ENCODE peak calls at places on chromosome 21, in four cellular contexts. One of them, this sample, is unnamed.

GRCh38 chr21:38937844-38938243 is 132.1 kb downstream of the ETS2 start:
- DNase-seq in upper lobe of right lung: no peak
- DNase-seq in right cardiac atrium: no peak
- DNase-seq in posterior cingulate gyrus: no peak
- DNase-seq in this sample: peak; percentile 33

GRCh38 chr21:46480466-46480865 is 21.8 kb downstream of the DIP2A start:
- DNase-seq in upper lobe of right lung: no peak
- DNase-seq in right cardiac atrium: no peak
- DNase-seq in posterior cingulate gyrus: no peak
- DNase-seq in this sample: no peak

GRCh38 chr21:39082656-39083376 is 100.4 kb downstream of the PSMG1 start:
- DNase-seq in upper lobe of right lung: no peak
- DNase-seq in right cardiac atrium: peak; percentile 84
- DNase-seq in posterior cingulate gyrus: no peak
- DNase-seq in this sample: no peak

GRCh38 chr21:38806153-38806941 is 618 bp downstream of the ETS2 start:
- DNase-seq in upper lobe of right lung: peak; percentile 80
- DNase-seq in right cardiac atrium: peak; percentile 82
- DNase-seq in posterior cingulate gyrus: no peak
- DNase-seq in this sample: no peak

GRCh38 chr21:43369124-43369523 is 57.8 kb downstream of the SIK1 start:
- DNase-seq in upper lobe of right lung: no peak
- DNase-seq in right cardiac atrium: peak; percentile 44
- DNase-seq in posterior cingulate gyrus: peak; percentile 61
- DNase-seq in this sample: peak; percentile 74

GRCh38 chr21:17829472-17829871 is 10.3 kb upstream of the C21orf91 start:
- DNase-seq in upper lobe of right lung: no peak
- DNase-seq in right cardiac atrium: no peak
- DNase-seq in posterior cingulate gyrus: no peak
- DNase-seq in this sample: no peak

GRCh38 chr21:25912402-25912746 is 177.6 kb downstream of the GABPA start:
- DNase-seq in upper lobe of right lung: no peak
- DNase-seq in right cardiac atrium: no peak
- DNase-seq in posterior cingulate gyrus: no peak
- DNase-seq in this sample: no peak

GRCh38 chr21:16426936-16427335 is 697.2 kb downstream of the USP25 start:
- DNase-seq in upper lobe of right lung: no peak
- DNase-seq in right cardiac atrium: no peak
- DNase-seq in posterior cingulate gyrus: no peak
- DNase-seq in this sample: no peak

GRCh38 chr21:45818904-45819285 is 162.7 kb upstream of the COL6A1 start:
- DNase-seq in upper lobe of right lung: no peak
- DNase-seq in right cardiac atrium: no peak
- DNase-seq in posterior cingulate gyrus: no peak
- DNase-seq in this sample: no peak

GRCh38 chr21:41640756-41641509 is 125.9 kb downstream of the RIPK4 start:
- DNase-seq in upper lobe of right lung: peak; percentile 22
- DNase-seq in right cardiac atrium: no peak
- DNase-seq in posterior cingulate gyrus: no peak
- DNase-seq in this sample: no peak

GRCh38 chr21:38503588-38503987 is 5.3 kb upstream of the ERG start:
- DNase-seq in upper lobe of right lung: no peak
- DNase-seq in right cardiac atrium: no peak
- DNase-seq in posterior cingulate gyrus: no peak
- DNase-seq in this sample: no peak

GRCh38 chr21:45246014-45246413 is 41.7 kb downstream of the POFUT2 start:
- DNase-seq in upper lobe of right lung: no peak
- DNase-seq in right cardiac atrium: no peak
- DNase-seq in posterior cingulate gyrus: no peak
- DNase-seq in this sample: no peak

GRCh38 chr21:43930074-43930847 is 65.2 kb downstream of the AGPAT3 start:
- DNase-seq in upper lobe of right lung: no peak
- DNase-seq in right cardiac atrium: peak; percentile 54
- DNase-seq in posterior cingulate gyrus: no peak
- DNase-seq in this sample: no peak

GRCh38 chr21:35933466-35933865 is 126.9 kb downstream of the SETD4 start:
- DNase-seq in upper lobe of right lung: no peak
- DNase-seq in right cardiac atrium: peak; percentile 84
- DNase-seq in posterior cingulate gyrus: no peak
- DNase-seq in this sample: no peak

GRCh38 chr21:34072145-34073031 is 990 bp upstream of the MRPS6 start:
- DNase-seq in upper lobe of right lung: no peak
- DNase-seq in right cardiac atrium: no peak
- DNase-seq in posterior cingulate gyrus: peak; percentile 6
- DNase-seq in this sample: no peak

GRCh38 chr21:38984982-38985422 is 179.3 kb downstream of the ETS2 start:
- DNase-seq in upper lobe of right lung: no peak
- DNase-seq in right cardiac atrium: peak; percentile 56
- DNase-seq in posterior cingulate gyrus: no peak
- DNase-seq in this sample: no peak

GRCh38 chr21:39968010-39968409 is 100.8 kb downstream of the PCP4 start:
- DNase-seq in upper lobe of right lung: no peak
- DNase-seq in right cardiac atrium: no peak
- DNase-seq in posterior cingulate gyrus: no peak
- DNase-seq in this sample: no peak

GRCh38 chr21:31630062-31630711 is 29.3 kb upstream of the SOD1 start:
- DNase-seq in upper lobe of right lung: no peak
- DNase-seq in right cardiac atrium: no peak
- DNase-seq in posterior cingulate gyrus: no peak
- DNase-seq in this sample: no peak

GRCh38 chr21:45599146-45599581 is 44.4 kb upstream of the PCBP3 start:
- DNase-seq in upper lobe of right lung: peak; percentile 54
- DNase-seq in right cardiac atrium: no peak
- DNase-seq in posterior cingulate gyrus: no peak
- DNase-seq in this sample: no peak

GRCh38 chr21:33388188-33388587 is 15.0 kb upstream of the IFNGR2 start:
- DNase-seq in upper lobe of right lung: no peak
- DNase-seq in right cardiac atrium: no peak
- DNase-seq in posterior cingulate gyrus: no peak
- DNase-seq in this sample: no peak

GRCh38 chr21:41736423-41736822 is 30.4 kb downstream of the RIPK4 start:
- DNase-seq in upper lobe of right lung: no peak
- DNase-seq in right cardiac atrium: no peak
- DNase-seq in posterior cingulate gyrus: no peak
- DNase-seq in this sample: no peak

GRCh38 chr21:38768385-38769071 is 37.2 kb upstream of the ETS2 start:
- DNase-seq in upper lobe of right lung: no peak
- DNase-seq in right cardiac atrium: no peak
- DNase-seq in posterior cingulate gyrus: no peak
- DNase-seq in this sample: no peak

GRCh38 chr21:42198949-42199348 is 20.0 kb upstream of the ABCG1 start:
- DNase-seq in upper lobe of right lung: no peak
- DNase-seq in right cardiac atrium: no peak
- DNase-seq in posterior cingulate gyrus: no peak
- DNase-seq in this sample: no peak

GRCh38 chr21:38614558-38614957 is 116.3 kb upstream of the ERG start:
- DNase-seq in upper lobe of right lung: no peak
- DNase-seq in right cardiac atrium: no peak
- DNase-seq in posterior cingulate gyrus: no peak
- DNase-seq in this sample: no peak

GRCh38 chr21:37592496-37592895 is 225.9 kb downstream of the DYRK1A start:
- DNase-seq in upper lobe of right lung: no peak
- DNase-seq in right cardiac atrium: no peak
- DNase-seq in posterior cingulate gyrus: no peak
- DNase-seq in this sample: no peak

GRCh38 chr21:35048706-35049617 is at the start of gene RUNX1:
- DNase-seq in upper lobe of right lung: peak; percentile 68
- DNase-seq in right cardiac atrium: no peak
- DNase-seq in posterior cingulate gyrus: no peak
- DNase-seq in this sample: no peak

GRCh38 chr21:42566524-42567180 is 53.0 kb downstream of the SLC37A1 start:
- DNase-seq in upper lobe of right lung: peak; percentile 53
- DNase-seq in right cardiac atrium: no peak
- DNase-seq in posterior cingulate gyrus: peak; percentile 0
- DNase-seq in this sample: no peak

GRCh38 chr21:27134513-27134912 is 167.6 kb upstream of the ADAMTS5 start:
- DNase-seq in upper lobe of right lung: no peak
- DNase-seq in right cardiac atrium: no peak
- DNase-seq in posterior cingulate gyrus: no peak
- DNase-seq in this sample: no peak

GRCh38 chr21:17391811-17392340 is 121.0 kb upstream of the CXADR start:
- DNase-seq in upper lobe of right lung: no peak
- DNase-seq in right cardiac atrium: no peak
- DNase-seq in posterior cingulate gyrus: no peak
- DNase-seq in this sample: no peak